ENCODE peak calls at places on chromosome 16, in ten cellular contexts. N is NCI-H1930; V is hypothalamus; J is stimulated activated CD4-positive, alpha-beta T cell treated with anti-CD3 and anti-CD28 coated beads, Interleukin-1b, Interleukin-23, amount 100 ng/mL, for 24 hours; X is pons; F is HuH-7; E is EL; Z is H7; O is activated naive CD4-positive, alpha-beta T cell treated with Interleukin-2 at 50 U/mL for 16 hours; Q is globus pallidus. R is an unnamed sample.

GRCh38 chr16:86823895-86824671 is 245.7 kb downstream of the FOXL1 start:
- DNase-seq in N (no peak), V (no peak), J (no peak), X (no peak), F (no peak), E (peak; percentile 60), Z (no peak), O (no peak), Q (no peak), R (no peak)

GRCh38 chr16:80691111-80691761 is 113.2 kb downstream of the CDYL2 start:
- DNase-seq in N (no peak), V (no peak), J (no peak), X (no peak), F (no peak), E (peak; percentile 12), Z (no peak), O (no peak), Q (no peak), R (no peak)

GRCh38 chr16:88815901-88816589 is 4.3 kb upstream of the APRT start:
- DNase-seq in N (no peak), V (no peak), J (no peak), X (no peak), F (peak; percentile 77), E (no peak), Z (peak; percentile 92), O (peak; percentile 56), Q (no peak), R (no peak)

GRCh38 chr16:5024632-5025031 is 9.1 kb downstream of the NAGPA start:
- DNase-seq in N (no peak), V (no peak), J (no peak), X (peak; percentile 42), F (no peak), E (no peak), Z (peak; percentile 62), O (no peak), Q (no peak), R (peak; percentile 99)

GRCh38 chr16:55248058-55248457 is 75.9 kb upstream of the IRX6 start:
- DNase-seq in N (no peak), V (no peak), J (no peak), X (no peak), F (no peak), E (no peak), Z (no peak), O (no peak), Q (no peak), R (no peak)

GRCh38 chr16:67546761-67547422 is 15.4 kb upstream of the CTCF start:
- DNase-seq in N (no peak), V (no peak), J (no peak), X (peak; percentile 45), F (peak; percentile 95), E (peak; percentile 66), Z (peak; percentile 95), O (peak; percentile 76), Q (peak; percentile 52), R (peak; percentile 86)

GRCh38 chr16:67278773-67279295 is 498 bp upstream of the PLEKHG4 start:
- DNase-seq in N (no peak), V (no peak), J (peak; percentile 36), X (no peak), F (peak; percentile 77), E (peak; percentile 51), Z (peak; percentile 84), O (peak; percentile 60), Q (no peak), R (no peak)

GRCh38 chr16:883781-884180 is 83.2 kb upstream of the GNG13 start:
- DNase-seq in N (no peak), V (no peak), J (no peak), X (no peak), F (no peak), E (no peak), Z (no peak), O (no peak), Q (no peak), R (no peak)

GRCh38 chr16:56279132-56279531 is 87.8 kb downstream of the GNAO1 start:
- DNase-seq in N (no peak), V (no peak), J (peak; percentile 17), X (no peak), F (no peak), E (no peak), Z (no peak), O (peak; percentile 65), Q (no peak), R (no peak)

GRCh38 chr16:69444873-69445517 is 20.6 kb downstream of the CYB5B start:
- DNase-seq in N (no peak), V (no peak), J (no peak), X (peak; percentile 59), F (no peak), E (peak; percentile 28), Z (no peak), O (no peak), Q (peak; percentile 50), R (no peak)

GRCh38 chr16:77647726-77648125 is 74.6 kb upstream of the NUDT7 start:
- DNase-seq in N (no peak), V (no peak), J (no peak), X (no peak), F (no peak), E (no peak), Z (no peak), O (no peak), Q (no peak), R (no peak)

GRCh38 chr16:26749072-26749471 is 317.7 kb upstream of the C16orf82 start:
- DNase-seq in N (no peak), V (no peak), J (no peak), X (no peak), F (no peak), E (no peak), Z (no peak), O (no peak), Q (no peak), R (no peak)

GRCh38 chr16:19717781-19718623 is at the start of the genes IQCK and KNOP1:
- DNase-seq in N (peak; percentile 80), V (peak; percentile 82), J (peak; percentile 86), X (peak; percentile 80), F (peak; percentile 93), E (peak; percentile 90), Z (peak; percentile 96), O (peak; percentile 93), Q (peak; percentile 88), R (peak; percentile 58)

GRCh38 chr16:85335584-85336492 is 223.6 kb upstream of the CIBAR2 start:
- DNase-seq in N (no peak), V (no peak), J (no peak), X (no peak), F (no peak), E (peak; percentile 37), Z (no peak), O (no peak), Q (no peak), R (no peak)

GRCh38 chr16:50152807-50153647 is at the start of gene TENT4B:
- DNase-seq in N (peak; percentile 23), V (peak; percentile 72), J (peak; percentile 80), X (peak; percentile 73), F (peak; percentile 75), E (peak; percentile 81), Z (peak; percentile 99), O (peak; percentile 88), Q (peak; percentile 87), R (no peak)

GRCh38 chr16:79805621-79806020 is 205.1 kb upstream of the MAF start:
- DNase-seq in N (no peak), V (no peak), J (no peak), X (peak; percentile 30), F (no peak), E (no peak), Z (peak; percentile 11), O (no peak), Q (no peak), R (peak; percentile 41)

GRCh38 chr16:8565498-8565897 is 24.8 kb downstream of the TMEM114 start:
- DNase-seq in N (peak; percentile 36), V (no peak), J (no peak), X (no peak), F (no peak), E (no peak), Z (peak; percentile 69), O (no peak), Q (no peak), R (no peak)

GRCh38 chr16:4544483-4544882 is 5.9 kb upstream of the CDIP1 start:
- DNase-seq in N (no peak), V (no peak), J (no peak), X (no peak), F (no peak), E (no peak), Z (no peak), O (no peak), Q (no peak), R (no peak)